ENCODE peak calls at places on chromosomes 3 and 15, in ten cellular contexts. O, D, P, C, Q, F, I, U, T and N are unnamed samples.

GRCh38 chr3:117633207-117633606 is 923.6 kb downstream of the TUSC7 start:
- DNase-seq in O (no peak), D (no peak), P (no peak), C (no peak), Q (no peak), F (no peak), I (no peak), U (no peak), T (no peak), N (no peak)

GRCh38 chr3:140863481-140864084 is 78.1 kb upstream of the SLC25A36 start:
- DNase-seq in O (peak), D (peak), P (peak), C (no peak), Q (peak), F (no peak), I (no peak), U (peak), T (peak), N (peak)

GRCh38 chr3:13617981-13618380 is 69.1 kb downstream of the FBLN2 start:
- DNase-seq in O (no peak), D (no peak), P (no peak), C (no peak), Q (no peak), F (no peak), I (no peak), U (no peak), T (no peak), N (no peak)

GRCh38 chr3:7407107-7407506 is 546.2 kb downstream of the GRM7 start:
- DNase-seq in O (no peak), D (no peak), P (no peak), C (no peak), Q (no peak), F (no peak), I (no peak), U (no peak), T (no peak), N (no peak)

GRCh38 chr15:41735033-41735432 is 39.3 kb upstream of the MAPKBP1 start:
- DNase-seq in O (no peak), D (no peak), P (no peak), C (no peak), Q (no peak), F (no peak), I (no peak), U (no peak), T (no peak), N (no peak)

GRCh38 chr3:15148614-15149013 is 49.7 kb upstream of the RBSN start:
- DNase-seq in O (no peak), D (peak), P (no peak), C (no peak), Q (no peak), F (peak), I (no peak), U (no peak), T (no peak), N (no peak)

GRCh38 chr3:58490860-58491501 is 915 bp upstream of the KCTD6 start:
- DNase-seq in O (no peak), D (no peak), P (no peak), C (no peak), Q (no peak), F (no peak), I (peak), U (no peak), T (peak), N (no peak)

GRCh38 chr3:187748050-187748481 is 2.8 kb upstream of the BCL6 start:
- DNase-seq in O (peak), D (peak), P (no peak), C (peak), Q (peak), F (peak), I (peak), U (no peak), T (peak), N (peak)

GRCh38 chr15:79122943-79123342 is 32.4 kb upstream of the RASGRF1 start:
- DNase-seq in O (no peak), D (no peak), P (no peak), C (no peak), Q (no peak), F (no peak), I (no peak), U (no peak), T (no peak), N (no peak)

GRCh38 chr3:120908803-120909601 is 997 bp downstream of the STXBP5L start:
- DNase-seq in O (no peak), D (peak), P (peak), C (no peak), Q (no peak), F (no peak), I (no peak), U (no peak), T (peak), N (no peak)

GRCh38 chr3:71010731-71011455 is 572.6 kb downstream of the FOXP1 start:
- DNase-seq in O (no peak), D (no peak), P (no peak), C (peak), Q (no peak), F (no peak), I (no peak), U (peak), T (no peak), N (no peak)

GRCh38 chr3:10248984-10249748 is 907 bp downstream of the TATDN2 start:
- DNase-seq in O (peak), D (peak), P (no peak), C (peak), Q (peak), F (peak), I (peak), U (peak), T (peak), N (peak)

GRCh38 chr3:190306513-190307163 is 15.6 kb downstream of the CLDN1 start:
- DNase-seq in O (no peak), D (no peak), P (peak), C (no peak), Q (no peak), F (peak), I (no peak), U (no peak), T (peak), N (no peak)

GRCh38 chr15:40960151-40960885 is 7.0 kb downstream of the CHAC1 start:
- DNase-seq in O (no peak), D (no peak), P (no peak), C (no peak), Q (no peak), F (no peak), I (no peak), U (no peak), T (no peak), N (no peak)

GRCh38 chr15:81161215-81161673 is 27.2 kb downstream of the CFAP161 start:
- DNase-seq in O (no peak), D (no peak), P (no peak), C (no peak), Q (no peak), F (no peak), I (no peak), U (no peak), T (no peak), N (no peak)

GRCh38 chr3:171833775-171834460 is 9.2 kb upstream of the TMEM212 start:
- DNase-seq in O (no peak), D (no peak), P (peak), C (no peak), Q (peak), F (no peak), I (no peak), U (no peak), T (no peak), N (no peak)

GRCh38 chr3:170528731-170529130 is 57.1 kb downstream of the SLC7A14 start:
- DNase-seq in O (no peak), D (no peak), P (no peak), C (no peak), Q (no peak), F (no peak), I (no peak), U (no peak), T (no peak), N (no peak)

GRCh38 chr3:42823351-42823750 is 14.1 kb downstream of the ACKR2 start:
- DNase-seq in O (no peak), D (no peak), P (peak), C (no peak), Q (no peak), F (no peak), I (no peak), U (no peak), T (no peak), N (no peak)

GRCh38 chr15:42994546-42994945 is 74.0 kb upstream of the TTBK2 start:
- DNase-seq in O (no peak), D (no peak), P (no peak), C (no peak), Q (no peak), F (peak), I (no peak), U (no peak), T (no peak), N (no peak)

GRCh38 chr3:71520186-71521020 is 63.1 kb downstream of the FOXP1 start:
- DNase-seq in O (no peak), D (no peak), P (no peak), C (no peak), Q (no peak), F (no peak), I (no peak), U (no peak), T (no peak), N (peak)

GRCh38 chr3:1609416-1609815 is 489.2 kb upstream of the CNTN4 start:
- DNase-seq in O (no peak), D (no peak), P (peak), C (no peak), Q (peak), F (no peak), I (no peak), U (no peak), T (no peak), N (no peak)

GRCh38 chr15:31306426-31307269 is 20.0 kb upstream of the KLF13 start:
- DNase-seq in O (peak), D (peak), P (peak), C (no peak), Q (peak), F (no peak), I (peak), U (no peak), T (no peak), N (peak)

GRCh38 chr3:42516443-42516842 is 14.0 kb downstream of the VIPR1 start:
- DNase-seq in O (no peak), D (no peak), P (no peak), C (no peak), Q (no peak), F (no peak), I (no peak), U (no peak), T (no peak), N (no peak)

GRCh38 chr3:141231923-141232861 is 567 bp downstream of the PXYLP1 start:
- DNase-seq in O (peak), D (peak), P (peak), C (no peak), Q (peak), F (no peak), I (peak), U (peak), T (peak), N (no peak)

GRCh38 chr15:29873264-29873663 is 51.0 kb upstream of the TJP1 start:
- DNase-seq in O (no peak), D (no peak), P (no peak), C (no peak), Q (no peak), F (no peak), I (no peak), U (no peak), T (no peak), N (no peak)

GRCh38 chr15:52440414-52440813 is 88.3 kb downstream of the MYO5A start:
- DNase-seq in O (no peak), D (no peak), P (no peak), C (no peak), Q (no peak), F (peak), I (no peak), U (no peak), T (no peak), N (no peak)

GRCh38 chr3:62088472-62089104 is 284.8 kb downstream of the FEZF2 start:
- DNase-seq in O (no peak), D (no peak), P (no peak), C (no peak), Q (no peak), F (no peak), I (no peak), U (no peak), T (no peak), N (no peak)

GRCh38 chr15:51706931-51707608 is 25.8 kb downstream of the SCG3 start:
- DNase-seq in O (no peak), D (no peak), P (no peak), C (no peak), Q (no peak), F (no peak), I (no peak), U (no peak), T (no peak), N (no peak)

GRCh38 chr3:197297020-197297419 is 1.4 kb downstream of the DLG1 start:
- DNase-seq in O (no peak), D (no peak), P (no peak), C (no peak), Q (no peak), F (no peak), I (no peak), U (no peak), T (no peak), N (no peak)

GRCh38 chr3:146274833-146275232 is 23.9 kb upstream of the PLSCR4 start:
- DNase-seq in O (no peak), D (no peak), P (no peak), C (no peak), Q (no peak), F (no peak), I (no peak), U (no peak), T (no peak), N (no peak)